ENCODE peak calls at places on chromosomes 12 and 14, in seven cellular contexts. V, C, D, E, Y, B and I are unnamed samples.

GRCh38 chr12:108907861-108908302 is 28.0 kb downstream of the DAO start:
- DNase-seq in E (no peak), D (no peak), B (no peak), C (no peak), V (no peak), Y (no peak), I (no peak)

GRCh38 chr12:80702889-80703605 is 4.4 kb upstream of the MYF6 start:
- DNase-seq in Y (no peak), C (no peak), E (no peak), B (no peak), V (peak; percentile 67), D (no peak), I (no peak)

GRCh38 chr14:93132472-93133065 is 16.8 kb upstream of the ITPK1 start:
- DNase-seq in Y (no peak), E (no peak), V (peak; percentile 53), D (no peak), B (peak; percentile 41), C (peak; percentile 55), I (peak; percentile 53)

GRCh38 chr12:5201554-5202243 is 158.0 kb downstream of the KCNA5 start:
- DNase-seq in E (no peak), C (peak; percentile 12), B (peak; percentile 10), V (no peak), Y (no peak), D (no peak), I (no peak)

GRCh38 chr14:65318636-65319506 is 93.7 kb upstream of the FUT8 start:
- DNase-seq in E (no peak), D (no peak), B (no peak), C (no peak), V (no peak), Y (no peak), I (no peak)

GRCh38 chr14:62420853-62421252 is 624.4 kb downstream of the KCNH5 start:
- DNase-seq in D (no peak), Y (no peak), V (no peak), C (no peak), B (no peak), E (no peak), I (no peak)

GRCh38 chr12:49777800-49778748 is 36.7 kb downstream of the TMBIM6 start:
- DNase-seq in Y (peak; percentile 40), D (no peak), C (peak; percentile 47), B (peak; percentile 70), V (peak; percentile 42), E (no peak), I (peak; percentile 74)

GRCh38 chr12:132078190-132078589 is 65.9 kb downstream of the DDX51 start:
- DNase-seq in B (no peak), D (no peak), C (no peak), E (no peak), Y (no peak), V (peak; percentile 93), I (no peak)

GRCh38 chr12:88141774-88142609 is at the start of the genes CEP290 and TMTC3:
- DNase-seq in B (peak; percentile 98), C (peak; percentile 95), E (peak; percentile 94), D (peak; percentile 91), Y (peak; percentile 99), V (peak; percentile 100), I (peak; percentile 97)

GRCh38 chr12:78359530-78359929 is 505.0 kb upstream of the SYT1 start:
- DNase-seq in V (peak; percentile 20), E (no peak), D (no peak), B (no peak), C (peak; percentile 29), Y (no peak), I (no peak)

GRCh38 chr12:22525426-22525825 is 18.9 kb downstream of the C2CD5 start:
- DNase-seq in E (no peak), C (no peak), D (no peak), V (peak; percentile 30), B (no peak), Y (no peak), I (no peak)

GRCh38 chr12:132259364-132259871 is 70.0 kb downstream of the GALNT9 start:
- DNase-seq in B (peak; percentile 12), E (no peak), D (no peak), C (no peak), Y (no peak), V (peak; percentile 40), I (no peak)

GRCh38 chr12:30308010-30308717 is 387.5 kb downstream of the IPO8 start:
- DNase-seq in Y (no peak), B (no peak), E (no peak), C (no peak), D (no peak), V (no peak), I (no peak)

GRCh38 chr14:24708684-24709083 is 74.7 kb upstream of the GZMB start:
- DNase-seq in B (no peak), C (no peak), D (no peak), Y (no peak), V (no peak), E (no peak), I (no peak)

GRCh38 chr12:4449862-4450222 is 4.2 kb upstream of the FGF6 start:
- DNase-seq in B (no peak), E (no peak), C (no peak), V (no peak), Y (no peak), D (no peak), I (no peak)

GRCh38 chr14:23588884-23589598 is 10.5 kb upstream of the JPH4 start:
- DNase-seq in B (peak; percentile 90), C (peak; percentile 91), V (peak; percentile 93), Y (peak; percentile 90), D (peak; percentile 81), E (peak; percentile 34), I (peak; percentile 93)

GRCh38 chr14:64324461-64325255 is 30.5 kb upstream of the ESR2 start:
- DNase-seq in D (no peak), Y (no peak), B (no peak), C (no peak), V (peak; percentile 42), E (no peak), I (no peak)

GRCh38 chr12:117228239-117228638 is 38.0 kb upstream of the FBXO21 start:
- DNase-seq in B (no peak), V (no peak), E (no peak), C (no peak), D (no peak), Y (no peak), I (no peak)

GRCh38 chr12:55815473-55815872 is 2.1 kb downstream of the SARNP start:
- DNase-seq in D (no peak), E (no peak), C (no peak), V (no peak), B (no peak), Y (no peak), I (no peak)
- H3K4me1 ChIP-seq in D (peaks cover 43% of the 10 kb centered on the region), E (peaks cover 28% of the 10 kb centered on the region), C (peaks cover 18% of the 10 kb centered on the region), V (peaks cover 18% of the 10 kb centered on the region), B (peaks cover 3% of the 10 kb centered on the region), Y (peaks cover 5% of the 10 kb centered on the region), I (peaks cover 15% of the 10 kb centered on the region)

DNA sequence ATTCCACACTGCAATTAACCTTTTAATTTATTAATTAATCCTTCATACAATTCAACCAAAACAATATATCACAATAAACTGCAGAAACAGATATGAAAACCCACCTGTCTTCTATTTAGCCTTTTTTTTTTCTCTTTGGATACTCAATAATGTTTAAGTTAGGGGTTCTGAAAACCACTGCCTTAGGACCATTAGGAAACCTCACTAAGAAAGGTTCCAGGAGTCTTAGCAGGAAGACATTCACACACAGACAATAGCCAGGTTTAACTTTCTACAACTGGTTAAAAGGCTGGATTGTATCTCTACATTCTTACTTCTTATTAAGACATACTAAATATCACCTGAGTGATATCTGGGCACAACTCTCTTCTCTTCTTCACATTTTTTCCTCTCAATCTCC is 3.3 kb downstream of the SEC23A start:
- DNase-seq in V (no peak), E (no peak), B (no peak), D (no peak), Y (no peak), C (no peak), I (no peak)
- H3K9me3 ChIP-seq in V (no peaks in the 10 kb centered on the region), E (no peaks in the 10 kb centered on the region), B (no peaks in the 10 kb centered on the region), D (no peaks in the 10 kb centered on the region), Y (no peaks in the 10 kb centered on the region), C (peaks cover 4% of the 10 kb centered on the region), I (no peaks in the 10 kb centered on the region)

DNA sequence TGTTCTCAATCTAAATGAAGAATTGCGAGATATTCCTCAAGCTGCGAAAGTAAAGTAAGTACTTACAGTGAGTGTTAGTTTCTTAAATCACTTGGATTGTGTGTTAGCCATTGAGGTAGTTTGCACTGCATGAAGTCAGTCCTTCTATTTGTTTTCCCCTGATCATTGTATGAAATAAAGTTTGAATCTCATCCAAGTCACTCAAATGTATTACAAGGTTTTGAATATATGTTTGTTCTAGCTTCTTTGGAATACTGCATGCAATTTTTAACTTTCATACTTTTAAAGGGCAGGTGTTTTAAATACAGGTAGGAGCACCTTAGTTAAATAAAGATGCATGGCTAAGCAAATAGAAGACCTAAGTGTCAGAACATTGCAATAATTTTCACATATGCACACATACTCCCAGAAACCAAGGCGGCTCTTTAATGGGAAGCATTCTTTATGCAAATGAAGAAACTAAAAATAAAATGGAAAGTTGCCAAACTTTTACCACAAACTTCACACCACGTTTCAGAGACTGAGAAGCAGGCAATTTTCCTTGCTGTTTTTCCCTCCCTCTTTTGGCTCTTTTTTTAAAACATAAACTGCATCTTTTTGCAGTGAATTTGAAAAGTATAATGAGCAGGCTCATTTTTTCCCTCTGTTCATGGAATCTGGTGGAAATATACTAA is 105.6 kb downstream of the GPR135 start:
- DNase-seq in E (no peak), B (no peak), Y (no peak), V (peak; percentile 61), D (no peak), C (no peak), I (no peak)
- H3K4me3 ChIP-seq in E (no peak overlapping the region), B (no peak overlapping the region), Y (no peak overlapping the region), V (no peak overlapping the region), D (no peak overlapping the region), C (no peak overlapping the region), I (no peak overlapping the region)

GRCh38 chr12:96452271-96452922 is 37.0 kb upstream of the CFAP54 start:
- DNase-seq in C (no peak), E (no peak), B (no peak), D (no peak), Y (no peak), V (no peak), I (no peak)

GRCh38 chr12:96456265-96456974 is 33.0 kb upstream of the CFAP54 start:
- DNase-seq in B (no peak), V (no peak), C (no peak), D (no peak), E (no peak), Y (no peak), I (no peak)

GRCh38 chr12:96454396-96454795 is 35.0 kb upstream of the CFAP54 start:
- DNase-seq in E (no peak), V (no peak), C (no peak), Y (no peak), B (no peak), D (no peak), I (no peak)

GRCh38 chr12:96462571-96463280 is 26.7 kb upstream of the CFAP54 start:
- DNase-seq in E (no peak), V (no peak), D (no peak), C (no peak), Y (no peak), B (no peak), I (no peak)

DNA sequence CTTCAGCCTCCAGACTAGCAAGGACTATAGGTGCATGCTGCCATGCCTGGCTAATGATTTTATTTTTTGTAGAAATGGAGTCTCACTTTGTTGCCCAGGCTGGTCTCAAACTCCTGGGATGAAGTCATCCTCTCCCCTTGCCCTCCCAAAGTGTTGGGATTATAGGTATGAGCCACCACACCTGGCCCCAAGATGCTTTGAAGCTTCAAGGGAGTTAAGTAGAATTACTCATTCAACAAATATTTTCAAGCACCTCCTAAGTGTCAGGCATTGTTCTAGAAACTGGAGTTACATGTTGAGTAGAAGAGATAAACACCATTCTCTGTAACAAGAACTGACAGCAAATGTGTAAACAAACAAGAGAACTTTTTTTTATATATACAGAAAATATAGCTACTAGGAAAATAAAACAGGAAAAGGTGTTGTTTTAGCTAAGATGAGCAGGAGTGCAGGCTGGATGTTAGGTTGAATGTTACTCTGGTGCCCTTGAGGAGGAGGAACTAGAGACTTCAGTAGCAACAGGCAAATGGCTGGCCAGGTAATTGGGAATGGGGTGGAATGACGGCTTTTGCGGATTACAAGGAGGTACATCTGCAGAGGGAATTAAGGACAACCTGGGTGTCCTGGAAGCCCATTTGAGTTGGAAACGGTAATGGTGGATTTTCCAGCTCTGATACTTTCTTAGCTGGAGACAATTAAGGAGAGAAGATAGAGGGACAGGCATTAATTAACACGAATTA is 32.0 kb upstream of the CFAP54 start:
- DNase-seq in B (no peak), D (no peak), V (no peak), E (no peak), Y (no peak), C (no peak), I (no peak)
- H3K4me1 ChIP-seq in B (no peaks in the 10 kb centered on the region), D (no peaks in the 10 kb centered on the region), V (no peaks in the 10 kb centered on the region), E (no peaks in the 10 kb centered on the region), Y (no peaks in the 10 kb centered on the region), C (no peaks in the 10 kb centered on the region), I (no peaks in the 10 kb centered on the region)